ENCODE peak calls at places on chromosomes 1 and 21, in four cellular contexts. G is HCT116, U is K562, F is SK-N-SH. V is an unnamed sample.

GRCh38 chr1:193606035-193606434 is 419.6 kb upstream of the B3GALT2 start:
- DNase-seq in F (no peak), U (no peak), G (no peak), V (no peak)

GRCh38 chr1:221714227-221715116 is 27.4 kb downstream of the DUSP10 start:
- DNase-seq in F (no peak), G (no peak), U (no peak), V (no peak)

GRCh38 chr21:25682382-25682781 is 43.3 kb downstream of the JAM2 start:
- DNase-seq in G (no peak), U (no peak), F (no peak), V (no peak)

GRCh38 chr1:20588634-20589225 is at the start of gene CDA:
- DNase-seq in F (no peak), U (peak), G (peak), V (no peak)

GRCh38 chr1:60921175-60921574 is 161.2 kb upstream of the NFIA start:
- DNase-seq in U (no peak), F (no peak), G (no peak), V (no peak)

GRCh38 chr1:53956308-53957168 is 10.4 kb downstream of the LRRC42 start:
- DNase-seq in G (no peak), U (no peak), F (no peak), V (no peak)

GRCh38 chr1:159946242-159947187 is 1.1 kb upstream of the IGSF9 start:
- DNase-seq in G (no peak), U (no peak), F (no peak), V (no peak)

GRCh38 chr1:59569198-59569597 is 245.6 kb upstream of the HOOK1 start:
- DNase-seq in U (no peak), F (no peak), G (no peak), V (no peak)

GRCh38 chr1:234996245-234996757 is 132.3 kb downstream of the TOMM20 start:
- DNase-seq in G (no peak), F (no peak), U (no peak), V (no peak)

GRCh38 chr1:247421074-247421473 is 5.1 kb downstream of the NLRP3 start:
- DNase-seq in F (no peak), G (no peak), U (no peak), V (no peak)

GRCh38 chr1:75514270-75514669 is 96.6 kb downstream of the SLC44A5 start:
- DNase-seq in U (no peak), G (no peak), F (no peak), V (no peak)

GRCh38 chr1:59151860-59152259 is 145.0 kb upstream of the FGGY start:
- DNase-seq in G (no peak), U (no peak), F (no peak), V (no peak)

GRCh38 chr1:194167956-194168355 is 981.5 kb upstream of the B3GALT2 start:
- DNase-seq in U (no peak), F (no peak), G (no peak), V (no peak)

GRCh38 chr1:169594391-169594790 is 8.1 kb upstream of the F5 start:
- DNase-seq in F (no peak), G (no peak), U (no peak), V (no peak)

GRCh38 chr1:99608058-99608457 is 37.9 kb upstream of the PALMD start:
- DNase-seq in G (no peak), F (no peak), U (no peak), V (no peak)

GRCh38 chr1:56799605-56800398 is 19.4 kb downstream of the FYB2 start:
- DNase-seq in G (no peak), U (no peak), F (no peak), V (no peak)

GRCh38 chr1:244576259-244576892 is 76.5 kb upstream of the DESI2 start:
- DNase-seq in F (no peak), U (no peak), G (no peak), V (no peak)

GRCh38 chr1:68329096-68329835 is 96.9 kb upstream of the WLS start:
- DNase-seq in F (no peak), U (no peak), G (no peak), V (no peak)

GRCh38 chr1:1061682-1062363 is 12.3 kb downstream of the RNF223 start:
- DNase-seq in U (peak), F (no peak), G (no peak), V (no peak)

GRCh38 chr1:227447531-227447990 is 115.8 kb upstream of the ZNF678 start:
- DNase-seq in U (peak), G (no peak), F (peak), V (no peak)

GRCh38 chr1:147099192-147099591 is 73.1 kb downstream of the PRKAB2 start:
- DNase-seq in F (no peak), G (no peak), U (no peak), V (no peak)

GRCh38 chr1:205387845-205388244 is 31.1 kb upstream of the KLHDC8A start:
- DNase-seq in U (no peak), G (no peak), F (no peak), V (no peak)

GRCh38 chr1:21313146-21313885 is 23.1 kb upstream of the ECE1 start:
- DNase-seq in U (no peak), G (no peak), F (peak), V (no peak)

GRCh38 chr1:2544093-2544874 is 11.9 kb upstream of the TNFRSF14 start:
- DNase-seq in G (no peak), U (no peak), F (peak), V (no peak)

GRCh38 chr1:31372961-31373896 is at the start of gene FABP3:
- DNase-seq in U (peak), G (no peak), F (peak), V (no peak)

GRCh38 chr1:48206371-48206770 is 16.1 kb upstream of the SLC5A9 start:
- DNase-seq in U (no peak), G (no peak), F (no peak), V (no peak)

GRCh38 chr1:223233410-223234163 is 90.5 kb upstream of the TLR5 start:
- DNase-seq in U (peak), G (peak), F (no peak), V (peak)

GRCh38 chr1:3483801-3484444 is 29.5 kb downstream of the ARHGEF16 start:
- DNase-seq in F (peak), U (peak), G (no peak), V (peak)

GRCh38 chr21:14900611-14901010 is 164.2 kb downstream of the NRIP1 start:
- DNase-seq in G (no peak), U (no peak), F (no peak), V (no peak)

GRCh38 chr1:194717334-194717733 is 1530.9 kb upstream of the B3GALT2 start:
- DNase-seq in F (no peak), G (no peak), U (no peak), V (no peak)

GRCh38 chr1:221494670-221495069 is 247.2 kb downstream of the DUSP10 start:
- DNase-seq in U (no peak), G (peak), F (no peak), V (no peak)

GRCh38 chr1:206907304-206907991 is 10.2 kb downstream of the IL24 start:
- DNase-seq in F (peak), G (no peak), U (peak), V (no peak)

GRCh38 chr1:156062189-156062588 is 1.2 kb downstream of the RAB25 start:
- DNase-seq in F (no peak), U (no peak), G (no peak), V (no peak)

GRCh38 chr1:37449936-37450335 is 24.4 kb upstream of the ZC3H12A start:
- DNase-seq in U (no peak), G (no peak), F (no peak), V (no peak)

DNA sequence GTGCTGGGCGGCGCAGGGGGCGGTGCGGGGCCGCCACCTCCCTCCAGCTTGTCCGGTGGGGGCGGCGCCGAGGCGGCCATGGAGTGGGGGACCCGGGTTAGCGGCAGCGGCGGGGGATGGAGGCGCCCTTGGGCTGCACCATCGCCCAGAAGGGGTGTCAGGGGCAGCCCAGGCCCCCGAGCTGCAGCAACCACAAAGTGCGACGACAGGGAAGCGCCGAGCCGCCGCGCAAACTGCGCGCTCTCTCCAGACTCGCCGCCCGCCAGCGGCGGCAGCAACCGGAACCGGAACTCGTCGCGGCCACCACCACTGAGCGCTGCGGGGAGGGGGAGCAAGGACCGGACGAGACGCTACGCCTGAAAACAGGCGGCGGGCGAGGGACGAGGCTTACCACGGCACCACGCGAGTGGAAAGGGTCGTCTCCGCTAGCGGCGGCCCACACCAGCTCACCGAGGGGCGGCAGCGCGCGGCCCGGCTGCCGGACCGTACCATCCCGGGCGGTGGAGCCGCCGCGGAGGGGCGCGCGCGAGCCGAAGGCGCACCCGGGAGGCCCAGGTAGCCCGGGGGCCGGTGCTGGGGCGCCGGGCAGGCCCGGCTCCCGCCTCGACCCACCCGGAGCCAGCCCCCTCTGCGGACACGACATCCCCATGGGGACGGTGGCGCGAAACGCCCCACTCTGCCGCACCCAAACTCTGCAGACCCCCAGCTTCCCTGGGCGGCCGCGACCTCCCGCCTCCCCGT is at the start of gene PYGO2:
- DNase-seq in F (peak), G (no peak), U (peak), V (no peak)
- H3K4me3 ChIP-seq in F (peak), G (peak), U (peak), V (peak)

GRCh38 chr1:44213222-44214112 is at the start of gene DMAP1:
- DNase-seq in F (peak), U (peak), G (peak), V (peak)
- TF ChIP-seq REST in F (peak), U (peak), G (no peak), V (no peak)

GRCh38 chr1:161020573-161021167 is at the start of gene F11R:
- DNase-seq in U (peak), G (no peak), F (peak), V (no peak)
- TF ChIP-seq SIN3A in U (peak), G (no peak), F (no peak), V (no peak)

DNA sequence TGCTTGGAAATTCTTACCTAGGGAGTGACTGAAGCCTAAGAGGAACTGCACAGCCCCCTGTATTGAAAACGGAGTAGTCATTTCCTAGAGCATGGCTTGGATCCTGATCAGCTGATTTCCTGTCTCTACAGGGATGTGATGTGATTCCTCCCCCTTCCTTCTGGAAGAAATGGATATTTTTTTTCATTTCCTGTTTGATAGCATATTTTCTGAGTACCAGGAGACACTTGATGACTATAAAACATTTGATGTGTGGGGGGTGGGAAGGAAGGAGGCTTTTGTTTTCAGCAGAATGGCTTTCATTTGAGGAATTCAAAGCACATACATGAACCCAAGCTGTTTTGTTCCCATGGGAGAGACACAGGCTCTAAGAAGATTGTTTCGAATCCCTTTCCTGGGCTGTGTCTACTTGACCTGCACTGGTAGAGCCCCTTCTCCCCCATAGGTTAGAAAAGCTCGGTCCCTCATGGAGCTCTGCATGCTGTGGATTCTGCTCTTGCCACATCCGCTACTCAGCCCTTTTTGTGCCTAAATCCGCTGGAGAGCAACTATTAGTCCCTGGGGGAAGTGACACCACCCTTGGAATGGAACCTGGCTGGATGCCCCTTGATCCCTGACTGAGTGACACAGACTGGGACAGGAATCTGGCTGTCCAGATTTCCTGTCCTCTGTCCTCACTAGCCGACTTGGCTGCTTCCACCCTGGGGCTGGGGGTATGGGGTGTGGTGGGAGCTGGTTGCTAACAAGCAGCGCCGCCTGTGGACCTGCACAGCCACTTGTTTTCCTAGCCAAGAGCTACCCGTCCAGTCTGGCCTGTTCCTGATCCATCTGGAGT is 71.8 kb upstream of the MACF1 start:
- DNase-seq in G (peak), F (peak), U (no peak), V (no peak)
- H3K4me3 ChIP-seq in G (no peak), F (no peak), U (no peak), V (no peak)

GRCh38 chr1:230570724-230571390 is 71.4 kb upstream of the COG2 start:
- DNase-seq in U (no peak), F (no peak), G (no peak), V (no peak)
- TF ChIP-seq REST in U (no peak), F (no peak), G (no peak), V (no peak)

DNA sequence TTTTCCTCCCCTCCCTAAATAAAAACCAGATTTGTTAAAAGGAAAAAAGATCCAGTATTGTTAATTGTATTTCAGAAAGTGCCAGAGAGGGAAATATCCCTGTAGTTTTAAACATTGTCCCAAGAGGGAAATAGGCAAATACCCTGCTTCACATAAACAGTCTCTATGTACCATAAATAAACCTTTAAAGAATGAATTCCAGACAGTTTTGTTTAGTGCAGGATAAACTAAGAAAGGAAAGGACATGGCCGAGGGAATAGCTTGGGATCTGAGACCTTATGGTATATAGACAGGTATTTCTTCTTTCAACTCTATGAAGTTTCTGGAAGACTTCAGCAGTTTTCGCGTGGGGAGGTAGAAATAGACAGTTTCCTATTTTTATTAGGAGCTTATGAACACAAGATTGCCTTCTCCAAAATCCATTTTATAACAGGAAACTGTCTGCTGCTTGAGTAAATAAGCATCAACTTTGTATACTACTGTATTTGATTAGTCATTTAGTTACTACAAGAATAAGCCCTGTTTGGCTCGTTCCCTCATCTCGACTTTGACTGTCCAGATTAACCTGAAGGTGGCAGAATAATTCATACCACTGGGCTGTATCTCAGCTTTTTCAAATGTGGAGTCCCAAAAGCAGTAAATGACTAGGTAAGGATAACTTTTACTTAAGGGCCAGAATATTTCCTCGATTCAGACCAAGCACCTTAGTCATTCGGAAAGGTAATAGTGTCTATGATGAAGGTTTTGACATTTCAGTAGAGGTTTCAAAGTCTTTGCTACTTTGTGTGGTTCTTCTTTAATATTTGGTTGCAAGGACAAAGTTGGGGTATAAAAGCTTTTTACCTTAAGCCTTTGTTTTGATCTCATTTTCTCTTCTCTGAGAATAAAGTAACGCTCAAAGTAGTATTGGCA is 177.5 kb downstream of the VPS13D start:
- DNase-seq in F (peak), G (peak), U (peak), V (peak)
- TF ChIP-seq SIN3A in F (no peak), G (no peak), U (no peak), V (no peak)

GRCh38 chr1:115193429-115193828 is 104.1 kb upstream of the TSPAN2 start:
- DNase-seq in U (no peak), G (no peak), F (no peak), V (no peak)

GRCh38 chr1:115193026-115193425 is 103.7 kb upstream of the TSPAN2 start:
- DNase-seq in U (no peak), G (no peak), F (no peak), V (no peak)

GRCh38 chr1:115194571-115194970 is 105.3 kb upstream of the TSPAN2 start:
- DNase-seq in G (no peak), F (no peak), U (no peak), V (no peak)

GRCh38 chr1:115198938-115199337 is 109.6 kb upstream of the TSPAN2 start:
- DNase-seq in U (no peak), F (peak), G (no peak), V (no peak)

DNA sequence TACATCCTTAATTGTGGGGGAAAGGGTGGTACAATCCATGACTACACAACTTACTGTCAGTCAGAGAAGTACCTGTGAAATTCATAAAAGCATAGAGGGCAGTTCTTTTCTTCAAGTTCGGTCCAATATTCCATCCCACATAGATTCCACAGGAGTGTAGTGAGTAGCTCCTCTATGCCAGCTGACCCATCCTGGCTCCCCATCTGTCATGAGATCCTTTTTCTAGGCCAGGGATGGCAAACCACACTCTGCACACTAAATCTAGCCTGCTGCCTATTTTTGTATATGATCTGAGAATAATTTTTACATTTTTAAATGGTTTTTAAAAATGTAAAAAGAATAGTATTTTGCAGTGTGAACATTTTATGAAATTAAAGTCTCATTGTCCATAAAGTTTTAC is 107.0 kb upstream of the TSPAN2 start:
- DNase-seq in F (no peak), U (no peak), G (no peak), V (no peak)
- H3K4me3 ChIP-seq in F (no peak), U (no peak), G (no peak), V (no peak)

DNA sequence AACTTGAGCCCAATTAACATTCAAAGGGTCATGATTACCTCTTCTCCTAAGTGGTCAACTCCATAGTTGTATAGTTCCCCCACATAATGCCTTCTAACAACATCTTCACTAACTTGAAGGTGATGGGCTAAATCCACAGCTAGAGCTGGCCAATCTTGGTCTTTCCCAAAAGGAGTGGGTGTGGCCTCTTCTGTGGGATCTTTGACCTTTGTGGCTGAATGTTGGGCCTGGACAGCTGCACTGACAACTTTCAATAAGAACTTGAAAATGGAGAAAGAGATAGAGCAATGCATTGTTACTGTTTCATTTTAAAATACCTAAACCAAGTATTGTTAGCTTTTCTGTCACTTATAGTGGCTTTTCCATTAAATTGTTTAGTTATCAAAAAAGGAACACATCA is 59.2 kb downstream of the IARS2 start:
- DNase-seq in F (no peak), U (no peak), G (no peak), V (no peak)
- TF ChIP-seq REST in F (no peak), U (no peak), G (no peak), V (no peak)